ENCODE peak calls at places on chromosomes 11 and 22, in six cellular contexts. One of them, this sample, is unnamed.

GRCh38 chr11:93192163-93192562 is 5.6 kb downstream of the SLC36A4 start:
- DNase-seq in fibroblast of mammary gland: no peak
- DNase-seq in AG09309: no peak
- DNase-seq in OCI-LY7: no peak
- DNase-seq in lung: no peak
- DNase-seq in upper lobe of right lung: no peak
- DNase-seq in this sample: no peak

GRCh38 chr11:72574046-72574445 is 100.2 kb downstream of the PDE2A start:
- DNase-seq in fibroblast of mammary gland: no peak
- DNase-seq in AG09309: no peak
- DNase-seq in OCI-LY7: no peak
- DNase-seq in lung: no peak
- DNase-seq in upper lobe of right lung: peak
- DNase-seq in this sample: no peak

GRCh38 chr11:116641561-116642045 is 131.2 kb downstream of the BUD13 start:
- DNase-seq in fibroblast of mammary gland: no peak
- DNase-seq in AG09309: no peak
- DNase-seq in OCI-LY7: peak
- DNase-seq in lung: peak
- DNase-seq in upper lobe of right lung: peak
- DNase-seq in this sample: peak

GRCh38 chr11:19933132-19933735 is 220.6 kb downstream of the NAV2 start:
- DNase-seq in fibroblast of mammary gland: no peak
- DNase-seq in AG09309: no peak
- DNase-seq in OCI-LY7: no peak
- DNase-seq in lung: no peak
- DNase-seq in upper lobe of right lung: no peak
- DNase-seq in this sample: no peak

GRCh38 chr11:132312616-132313210 is 942.3 kb downstream of the NTM start:
- DNase-seq in fibroblast of mammary gland: peak
- DNase-seq in AG09309: peak
- DNase-seq in OCI-LY7: peak
- DNase-seq in lung: no peak
- DNase-seq in upper lobe of right lung: no peak
- DNase-seq in this sample: peak

GRCh38 chr11:41795004-41795403 is 335.6 kb upstream of the LRRC4C start:
- DNase-seq in fibroblast of mammary gland: no peak
- DNase-seq in AG09309: no peak
- DNase-seq in OCI-LY7: no peak
- DNase-seq in lung: no peak
- DNase-seq in upper lobe of right lung: no peak
- DNase-seq in this sample: no peak

GRCh38 chr11:115324569-115325432 is 179.4 kb downstream of the CADM1 start:
- DNase-seq in fibroblast of mammary gland: peak
- DNase-seq in AG09309: peak
- DNase-seq in OCI-LY7: peak
- DNase-seq in lung: no peak
- DNase-seq in upper lobe of right lung: no peak
- DNase-seq in this sample: peak

GRCh38 chr11:29009426-29009825 is 901.2 kb downstream of the METTL15 start:
- DNase-seq in fibroblast of mammary gland: no peak
- DNase-seq in AG09309: peak
- DNase-seq in OCI-LY7: no peak
- DNase-seq in lung: no peak
- DNase-seq in upper lobe of right lung: no peak
- DNase-seq in this sample: peak

GRCh38 chr11:16326679-16327297 is 29.6 kb downstream of the SOX6 start:
- DNase-seq in fibroblast of mammary gland: no peak
- DNase-seq in AG09309: no peak
- DNase-seq in OCI-LY7: no peak
- DNase-seq in lung: no peak
- DNase-seq in upper lobe of right lung: no peak
- DNase-seq in this sample: no peak

GRCh38 chr11:100769617-100770016 is 82.5 kb downstream of the ARHGAP42 start:
- DNase-seq in fibroblast of mammary gland: no peak
- DNase-seq in AG09309: no peak
- DNase-seq in OCI-LY7: no peak
- DNase-seq in lung: no peak
- DNase-seq in upper lobe of right lung: no peak
- DNase-seq in this sample: no peak

GRCh38 chr11:72483412-72484186 is 49.3 kb upstream of the CLPB start:
- DNase-seq in fibroblast of mammary gland: peak
- DNase-seq in AG09309: no peak
- DNase-seq in OCI-LY7: no peak
- DNase-seq in lung: no peak
- DNase-seq in upper lobe of right lung: no peak
- DNase-seq in this sample: peak

GRCh38 chr11:61193596-61193995 is 9.7 kb upstream of the PGA3 start:
- DNase-seq in fibroblast of mammary gland: no peak
- DNase-seq in AG09309: no peak
- DNase-seq in OCI-LY7: no peak
- DNase-seq in lung: no peak
- DNase-seq in upper lobe of right lung: no peak
- DNase-seq in this sample: no peak

GRCh38 chr11:125939081-125939521 is 6.7 kb upstream of the VSIG10L2 start:
- DNase-seq in fibroblast of mammary gland: no peak
- DNase-seq in AG09309: no peak
- DNase-seq in OCI-LY7: no peak
- DNase-seq in lung: no peak
- DNase-seq in upper lobe of right lung: peak
- DNase-seq in this sample: no peak

GRCh38 chr11:28819741-28820140 is 711.6 kb downstream of the METTL15 start:
- DNase-seq in fibroblast of mammary gland: no peak
- DNase-seq in AG09309: no peak
- DNase-seq in OCI-LY7: no peak
- DNase-seq in lung: no peak
- DNase-seq in upper lobe of right lung: no peak
- DNase-seq in this sample: no peak

GRCh38 chr11:114399903-114400221 is 449 bp downstream of the C11orf71 start:
- DNase-seq in fibroblast of mammary gland: no peak
- DNase-seq in AG09309: no peak
- DNase-seq in OCI-LY7: peak
- DNase-seq in lung: no peak
- DNase-seq in upper lobe of right lung: peak
- DNase-seq in this sample: no peak

GRCh38 chr22:46971141-46971775 is 208.8 kb downstream of the TBC1D22A start:
- DNase-seq in fibroblast of mammary gland: no peak
- DNase-seq in AG09309: no peak
- DNase-seq in OCI-LY7: no peak
- DNase-seq in lung: no peak
- DNase-seq in upper lobe of right lung: no peak
- DNase-seq in this sample: no peak

GRCh38 chr22:19873960-19874306 is 19.3 kb upstream of the GNB1L start:
- DNase-seq in fibroblast of mammary gland: no peak
- DNase-seq in AG09309: no peak
- DNase-seq in OCI-LY7: no peak
- DNase-seq in lung: no peak
- DNase-seq in upper lobe of right lung: no peak
- DNase-seq in this sample: no peak

GRCh38 chr11:94653561-94653960 is 86.4 kb downstream of the PIWIL4 start:
- DNase-seq in fibroblast of mammary gland: no peak
- DNase-seq in AG09309: no peak
- DNase-seq in OCI-LY7: no peak
- DNase-seq in lung: no peak
- DNase-seq in upper lobe of right lung: no peak
- DNase-seq in this sample: no peak

GRCh38 chr11:64767344-64768299 is 7.8 kb upstream of the PYGM start:
- DNase-seq in fibroblast of mammary gland: peak
- DNase-seq in AG09309: no peak
- DNase-seq in OCI-LY7: peak
- DNase-seq in lung: peak
- DNase-seq in upper lobe of right lung: peak
- DNase-seq in this sample: peak

DNA sequence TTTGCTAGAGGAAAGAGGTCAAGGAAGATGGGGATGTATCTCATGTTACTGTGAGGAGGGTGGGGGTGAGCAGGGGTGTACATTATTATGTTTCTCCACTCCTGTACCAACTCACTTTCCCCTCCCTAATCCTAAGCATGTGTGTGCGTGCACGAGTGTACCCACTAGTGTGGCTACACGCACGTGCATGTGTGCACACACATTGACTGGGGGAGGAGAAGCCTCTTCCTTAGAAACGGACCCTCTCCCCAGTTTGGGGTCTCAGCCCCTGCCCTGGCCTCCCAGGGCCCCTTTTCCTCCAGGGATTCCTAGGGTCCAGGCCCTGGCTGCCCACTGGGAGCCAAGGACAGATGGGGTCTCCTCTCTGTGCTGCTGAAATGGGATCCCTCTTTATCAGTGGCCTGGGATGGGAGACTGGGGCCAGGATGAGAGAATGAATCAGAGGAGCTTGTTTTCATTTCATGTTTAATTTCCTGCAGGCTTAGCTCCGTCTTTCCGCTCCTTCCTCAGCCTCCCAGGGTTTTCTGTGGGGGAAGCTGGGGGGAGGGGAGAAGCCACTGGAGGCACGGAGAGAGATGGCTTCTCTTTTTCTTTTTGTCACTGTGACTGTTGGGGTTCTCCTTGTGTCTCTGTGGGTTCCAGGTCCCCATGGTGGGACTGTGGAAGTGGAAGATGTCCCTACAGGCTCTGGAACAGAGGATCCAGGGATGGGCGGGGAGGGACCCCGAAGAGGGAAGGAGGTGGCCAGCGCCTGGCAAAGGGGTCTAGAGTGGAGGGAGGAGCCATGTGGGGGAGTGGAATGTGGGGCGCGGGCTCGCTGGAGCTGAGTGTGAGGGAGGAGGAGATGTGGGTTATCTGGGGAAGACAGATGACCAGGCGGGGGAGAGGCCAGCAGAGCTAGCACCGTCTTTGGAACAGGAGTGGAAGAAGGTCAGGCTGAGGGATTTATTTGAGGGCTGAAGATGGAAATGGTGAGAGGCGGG is 40.3 kb downstream of the ALX4 start:
- DNase-seq in fibroblast of mammary gland: peak
- DNase-seq in AG09309: no peak
- DNase-seq in OCI-LY7: no peak
- DNase-seq in lung: no peak
- DNase-seq in upper lobe of right lung: peak
- DNase-seq in this sample: peak
- H3K4me3 ChIP-seq in fibroblast of mammary gland: no peak
- H3K4me3 ChIP-seq in AG09309: peak
- H3K4me3 ChIP-seq in OCI-LY7: no peak
- H3K4me3 ChIP-seq in lung: no peak
- H3K4me3 ChIP-seq in upper lobe of right lung: no peak
- H3K4me3 ChIP-seq in this sample: no peak

GRCh38 chr22:49824936-49825335 is 2.7 kb downstream of the BRD1 start:
- DNase-seq in fibroblast of mammary gland: no peak
- DNase-seq in AG09309: no peak
- DNase-seq in OCI-LY7: no peak
- DNase-seq in lung: no peak
- DNase-seq in upper lobe of right lung: no peak
- DNase-seq in this sample: no peak
- H3K4me3 ChIP-seq in fibroblast of mammary gland: no peak
- H3K4me3 ChIP-seq in AG09309: peak
- H3K4me3 ChIP-seq in OCI-LY7: no peak
- H3K4me3 ChIP-seq in lung: no peak
- H3K4me3 ChIP-seq in upper lobe of right lung: no peak
- H3K4me3 ChIP-seq in this sample: peak

GRCh38 chr11:31996159-31996881 is 94.6 kb upstream of the RCN1 start:
- DNase-seq in fibroblast of mammary gland: no peak
- DNase-seq in AG09309: no peak
- DNase-seq in OCI-LY7: no peak
- DNase-seq in lung: no peak
- DNase-seq in upper lobe of right lung: no peak
- DNase-seq in this sample: no peak
- H3K4me3 ChIP-seq in fibroblast of mammary gland: no peak
- H3K4me3 ChIP-seq in AG09309: no peak
- H3K4me3 ChIP-seq in OCI-LY7: no peak
- H3K4me3 ChIP-seq in lung: no peak
- H3K4me3 ChIP-seq in upper lobe of right lung: no peak
- H3K4me3 ChIP-seq in this sample: no peak

GRCh38 chr22:36153756-36154155 is 6.8 kb downstream of the APOL3 start:
- DNase-seq in fibroblast of mammary gland: no peak
- DNase-seq in AG09309: no peak
- DNase-seq in OCI-LY7: no peak
- DNase-seq in lung: no peak
- DNase-seq in upper lobe of right lung: no peak
- DNase-seq in this sample: no peak

GRCh38 chr22:36156119-36156514 is 4.4 kb downstream of the APOL3 start:
- DNase-seq in fibroblast of mammary gland: no peak
- DNase-seq in AG09309: no peak
- DNase-seq in OCI-LY7: no peak
- DNase-seq in lung: no peak
- DNase-seq in upper lobe of right lung: no peak
- DNase-seq in this sample: no peak

GRCh38 chr22:36160499-36160942 is at the start of gene APOL3:
- DNase-seq in fibroblast of mammary gland: peak
- DNase-seq in AG09309: no peak
- DNase-seq in OCI-LY7: peak
- DNase-seq in lung: peak
- DNase-seq in upper lobe of right lung: peak
- DNase-seq in this sample: peak

GRCh38 chr22:36155702-36156101 is 4.9 kb downstream of the APOL3 start:
- DNase-seq in fibroblast of mammary gland: peak
- DNase-seq in AG09309: no peak
- DNase-seq in OCI-LY7: no peak
- DNase-seq in lung: peak
- DNase-seq in upper lobe of right lung: peak
- DNase-seq in this sample: peak

DNA sequence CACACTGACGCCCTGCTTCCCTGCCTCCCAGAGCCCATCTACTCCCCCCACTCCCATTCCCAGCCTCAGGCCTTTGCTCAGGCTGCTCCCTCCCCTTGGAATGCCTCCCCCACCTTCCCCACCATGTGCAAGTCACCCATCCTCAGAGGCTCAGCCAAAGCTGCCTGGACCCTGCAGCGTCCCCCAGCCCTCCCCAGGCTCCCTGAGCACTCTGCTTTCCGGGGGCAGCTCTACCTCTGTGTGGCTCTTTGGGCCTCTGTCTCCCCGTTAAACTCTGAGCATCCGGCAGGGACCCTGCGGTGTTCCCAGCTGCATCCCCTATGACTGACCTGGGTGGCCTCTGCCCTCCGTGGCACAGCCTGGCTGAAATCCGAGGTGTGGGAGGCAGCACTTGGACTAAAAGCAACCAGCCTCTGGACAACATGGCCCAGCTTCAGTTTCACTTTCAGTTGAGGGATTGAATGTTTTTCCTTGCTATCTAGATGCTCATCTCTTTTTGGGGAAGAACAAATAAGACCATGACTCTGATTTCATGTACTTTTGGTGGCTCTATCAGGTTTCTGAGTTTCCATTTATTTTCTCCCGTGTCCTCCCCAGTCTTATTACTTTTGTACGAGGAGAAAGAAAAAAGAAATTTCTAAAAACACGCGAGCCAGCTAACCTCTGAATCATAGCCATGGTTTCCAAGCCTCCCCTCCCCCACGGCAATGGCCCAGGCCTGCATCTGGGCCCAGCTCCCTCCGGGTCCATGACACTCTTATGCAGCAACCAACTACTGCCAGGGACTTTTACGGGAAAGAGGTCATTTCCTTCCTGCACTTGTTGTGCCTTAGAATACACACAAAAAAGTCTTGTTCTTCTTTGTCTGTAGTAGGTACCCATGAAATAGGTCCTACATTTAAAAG is 3.8 kb downstream of the APOL3 start:
- DNase-seq in fibroblast of mammary gland: peak
- DNase-seq in AG09309: peak
- DNase-seq in OCI-LY7: peak
- DNase-seq in lung: peak
- DNase-seq in upper lobe of right lung: peak
- DNase-seq in this sample: peak
- H3K4me3 ChIP-seq in fibroblast of mammary gland: peak
- H3K4me3 ChIP-seq in AG09309: peak
- H3K4me3 ChIP-seq in OCI-LY7: peak
- H3K4me3 ChIP-seq in lung: peak
- H3K4me3 ChIP-seq in upper lobe of right lung: peak
- H3K4me3 ChIP-seq in this sample: peak

GRCh38 chr22:22058649-22059475 is 76.3 kb upstream of the TOP3B start:
- DNase-seq in fibroblast of mammary gland: no peak
- DNase-seq in AG09309: no peak
- DNase-seq in OCI-LY7: peak
- DNase-seq in lung: no peak
- DNase-seq in upper lobe of right lung: no peak
- DNase-seq in this sample: no peak
- H3K4me3 ChIP-seq in fibroblast of mammary gland: no peak
- H3K4me3 ChIP-seq in AG09309: no peak
- H3K4me3 ChIP-seq in OCI-LY7: peak
- H3K4me3 ChIP-seq in lung: no peak
- H3K4me3 ChIP-seq in upper lobe of right lung: no peak
- H3K4me3 ChIP-seq in this sample: no peak

This sample was measured in AG10803.